ENCODE peak calls at places on chromosomes 4 and X, in seven cellular contexts. Y is AG08396; R is LNCaP clone FGC; U is effector CD4-positive, alpha-beta T cell; V is stimulated activated CD8-positive, alpha-beta memory T cell treated with anti-CD3 and anti-CD28 coated beads, Interleukin-4, amount 100 ng/mL, for 1 hour; E is Peyer's patch; L is GM23338. A is an unnamed sample.

GRCh38 chrX:24079405-24079804 is 24.6 kb downstream of the EIF2S3 start:
- DNase-seq in U (no peak), Y (no peak), E (no peak), R (no peak), V (no peak), L (no peak), A (no peak)

GRCh38 chr4:120843840-120844527 is 78.5 kb downstream of the PRDM5 start:
- DNase-seq in L (peak; percentile 70), E (peak; percentile 61), V (no peak), R (no peak), Y (no peak), U (no peak), A (no peak)

GRCh38 chrX:68112321-68112720 is 321.0 kb downstream of the OPHN1 start:
- DNase-seq in R (no peak), U (no peak), Y (no peak), L (peak; percentile 50), V (no peak), E (no peak), A (no peak)

GRCh38 chrX:8913665-8914409 is 112.7 kb upstream of the FAM9A start:
- DNase-seq in V (no peak), E (no peak), Y (peak; percentile 30), U (no peak), L (no peak), R (no peak), A (no peak)

GRCh38 chr4:40870076-40870624 is 120.4 kb downstream of the NSUN7 start:
- DNase-seq in L (no peak), Y (no peak), R (no peak), E (no peak), V (no peak), U (no peak), A (no peak)

GRCh38 chrX:122440832-122441231 is 743.2 kb upstream of the GRIA3 start:
- DNase-seq in V (no peak), L (no peak), Y (no peak), R (no peak), U (no peak), E (no peak), A (no peak)

GRCh38 chr4:84887824-84888223 is 78.7 kb downstream of the WDFY3 start:
- DNase-seq in R (no peak), E (no peak), Y (no peak), U (no peak), V (no peak), L (no peak), A (no peak)

GRCh38 chrX:131841496-131842410 is 181.3 kb upstream of the STK26 start:
- DNase-seq in R (peak; percentile 27), E (peak; percentile 52), Y (peak; percentile 63), V (no peak), L (peak; percentile 79), U (peak; percentile 12), A (peak; percentile 64)

GRCh38 chr4:156638925-156639605 is 332.5 kb downstream of the PDGFC start:
- DNase-seq in L (no peak), Y (peak; percentile 37), E (no peak), R (no peak), V (no peak), U (no peak), A (no peak)

GRCh38 chr4:157075811-157076577 is at the start of gene GLRB:
- DNase-seq in U (no peak), R (no peak), V (no peak), Y (peak; percentile 83), E (no peak), L (peak; percentile 54), A (no peak)

GRCh38 chrX:103017542-103017941 is 46.4 kb downstream of the BEX1 start:
- DNase-seq in V (no peak), Y (no peak), E (no peak), U (no peak), L (peak; percentile 6), R (no peak), A (no peak)

GRCh38 chrX:6505960-6506359 is 29.0 kb downstream of the VCX3A start:
- DNase-seq in R (no peak), E (no peak), Y (no peak), V (no peak), U (no peak), L (no peak), A (no peak)

GRCh38 chrX:46554942-46555341 is 9.7 kb upstream of the ZNF674 start:
- DNase-seq in U (no peak), L (no peak), Y (no peak), V (no peak), E (no peak), R (no peak), A (no peak)

GRCh38 chr4:8315343-8316250 is 46.0 kb downstream of the HTRA3 start:
- DNase-seq in E (peak; percentile 50), R (no peak), Y (peak; percentile 89), U (no peak), L (peak; percentile 52), V (no peak), A (no peak)

GRCh38 chrX:4110964-4111363 is 397.5 kb upstream of the PRKX start:
- DNase-seq in U (no peak), R (no peak), Y (no peak), E (no peak), V (no peak), L (peak; percentile 10), A (no peak)

GRCh38 chr4:34202154-34202553 is 2042.2 kb downstream of the ARAP2 start:
- DNase-seq in Y (no peak), U (no peak), V (no peak), E (no peak), R (no peak), L (no peak), A (no peak)

GRCh38 chr4:147078875-147079658 is 133.4 kb upstream of the TTC29 start:
- DNase-seq in V (no peak), R (no peak), U (no peak), Y (no peak), L (no peak), E (no peak), A (no peak)

GRCh38 chr4:156615066-156615514 is 356.5 kb downstream of the PDGFC start:
- DNase-seq in V (no peak), R (no peak), L (no peak), E (no peak), Y (peak; percentile 40), U (no peak), A (no peak)

GRCh38 chr4:77564231-77564630 is 41.4 kb upstream of the CXCL13 start:
- DNase-seq in U (no peak), E (peak; percentile 50), R (peak; percentile 97), L (no peak), V (no peak), Y (no peak), A (no peak)

GRCh38 chrX:149145845-149146285 is 359.2 kb downstream of the IDS start:
- DNase-seq in Y (no peak), E (no peak), V (no peak), R (no peak), L (no peak), U (no peak), A (no peak)

GRCh38 chr4:86451560-86452322 is 91.9 kb upstream of the MAPK10 start:
- DNase-seq in U (no peak), Y (peak; percentile 41), L (peak; percentile 45), V (no peak), R (no peak), E (no peak), A (no peak)

GRCh38 chrX:22323541-22323940 is 50.8 kb downstream of the CBLL2 start:
- DNase-seq in L (no peak), U (no peak), E (no peak), V (no peak), R (no peak), Y (peak; percentile 41), A (no peak)

GRCh38 chr4:76605099-76605563 is 170.1 kb downstream of the SHROOM3 start:
- DNase-seq in L (no peak), R (no peak), Y (no peak), U (no peak), V (no peak), E (no peak), A (no peak)

GRCh38 chr4:110963621-110964020 is 340.7 kb upstream of the PITX2 start:
- DNase-seq in E (no peak), V (no peak), U (no peak), R (no peak), Y (no peak), L (no peak), A (no peak)